ENCODE peak calls at places on chromosome X, in six cellular contexts. D is A549, B is GM12878, P is K562, G is HepG2, Y is upper lobe of left lung. X is an unnamed sample. For H3K4me1, the result is how much of the 10 kb centered on the place peaks cover.

GRCh38 chrX:78314561-78314960 is 12.8 kb downstream of the CYSLTR1 start:
- ATAC-seq in D (no peak), B (peak), P (no peak), G (no peak), Y (peak), X (no peak)

GRCh38 chrX:49892552-49892951 is 13.3 kb downstream of the USP27X start:
- ATAC-seq in D (no peak), B (no peak), P (no peak), G (no peak), Y (no peak), X (no peak)

GRCh38 chrX:136759968-136760367 is 20.8 kb downstream of the ARHGEF6 start:
- ATAC-seq in D (no peak), B (peak), P (peak), G (no peak), Y (no peak), X (no peak)

GRCh38 chrX:9416562-9417319 is 48.1 kb upstream of the TBL1X start:
- ATAC-seq in D (no peak), B (no peak), P (no peak), G (no peak), Y (no peak), X (peak)

GRCh38 chrX:48472851-48473717 is 2.9 kb upstream of the FTSJ1 start:
- ATAC-seq in D (no peak), B (no peak), P (no peak), G (no peak), Y (no peak), X (no peak)

GRCh38 chrX:49198540-49199314 is 1.3 kb downstream of the SYP start:
- ATAC-seq in D (no peak), B (no peak), P (no peak), G (no peak), Y (no peak), X (no peak)

GRCh38 chrX:39140581-39140980 is 339.3 kb downstream of the MID1IP1 start:
- ATAC-seq in D (no peak), B (no peak), P (no peak), G (no peak), Y (no peak), X (no peak)

GRCh38 chrX:55619547-55619946 is 3.7 kb upstream of the FOXR2 start:
- ATAC-seq in D (no peak), B (no peak), P (no peak), G (no peak), Y (no peak), X (no peak)

GRCh38 chrX:150623583-150623982 is 55.2 kb downstream of the MTM1 start:
- ATAC-seq in D (no peak), B (no peak), P (no peak), G (no peak), Y (no peak), X (no peak)

GRCh38 chrX:42824541-42824940 is 46.6 kb upstream of the PPP1R2C start:
- ATAC-seq in D (no peak), B (no peak), P (no peak), G (no peak), Y (no peak), X (no peak)

GRCh38 chrX:37943554-37943953 is 62.8 kb upstream of the SYTL5 start:
- ATAC-seq in D (no peak), B (no peak), P (no peak), G (no peak), Y (no peak), X (no peak)

DNA sequence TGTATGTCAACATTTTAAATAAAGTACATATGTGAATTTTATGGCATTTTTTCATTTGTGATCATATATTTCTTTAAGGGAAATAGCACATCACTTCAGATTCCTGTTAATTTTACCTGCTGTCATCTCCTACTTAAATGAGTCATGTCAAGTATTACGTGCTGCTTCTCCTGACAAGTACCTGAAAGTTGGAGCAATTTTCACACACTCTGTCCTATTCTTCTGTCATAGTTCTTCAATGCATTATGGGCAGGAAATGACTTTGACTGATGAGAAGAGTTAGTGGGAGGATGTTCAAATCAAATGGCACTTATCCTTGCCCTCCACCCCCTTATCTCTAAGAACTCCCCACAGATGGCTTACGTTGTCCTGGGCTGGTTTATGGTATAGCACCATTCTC is 64.2 kb upstream of the SYTL5 start:
- ATAC-seq in D (no peak), B (no peak), P (no peak), G (no peak), Y (no peak), X (no peak)
- H3K4me1 ChIP-seq in D (under half), B (under half), P (under half), G (under half), Y (under half), X (under half)

GRCh38 chrX:2679534-2680485 is 11.3 kb upstream of the CD99 start:
- ATAC-seq in D (no peak), B (no peak), P (no peak), G (no peak), Y (no peak), X (no peak)

GRCh38 chrX:2680486-2681348 is 10.4 kb upstream of the CD99 start:
- ATAC-seq in D (no peak), B (no peak), P (no peak), G (no peak), Y (no peak), X (no peak)

GRCh38 chrX:2676794-2677675 is 14.1 kb upstream of the CD99 start:
- ATAC-seq in D (peak), B (no peak), P (no peak), G (no peak), Y (no peak), X (no peak)

GRCh38 chrX:2677764-2678163 is 13.3 kb upstream of the CD99 start:
- ATAC-seq in D (peak), B (no peak), P (peak), G (peak), Y (peak), X (peak)

DNA sequence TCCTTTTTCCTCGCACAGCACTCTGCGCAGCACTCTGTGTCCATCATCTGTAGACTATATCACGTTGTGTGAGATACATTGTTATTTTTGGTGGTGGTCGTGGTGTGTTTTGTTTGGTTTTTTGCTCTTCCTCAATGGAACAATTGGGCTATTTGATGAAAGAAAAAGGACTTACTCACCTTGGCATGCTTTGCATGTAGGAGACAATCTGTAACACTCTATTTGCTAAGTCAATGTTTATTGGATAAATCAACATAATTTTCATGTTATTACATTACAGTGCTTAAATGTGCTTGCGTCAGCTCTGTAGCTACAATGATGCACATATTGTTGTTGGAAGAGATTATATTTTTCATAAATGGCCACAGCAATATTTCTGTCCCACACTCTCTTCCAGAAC is 12.5 kb upstream of the CD99 start:
- ATAC-seq in D (no peak), B (no peak), P (no peak), G (no peak), Y (no peak), X (no peak)
- H3K27ac ChIP-seq in D (peak), B (no peak), P (no peak), G (no peak), Y (no peak), X (no peak)

GRCh38 chrX:53045002-53045401 is 3.6 kb upstream of the GPR173 start:
- ATAC-seq in D (no peak), B (no peak), P (no peak), G (no peak), Y (no peak), X (no peak)

GRCh38 chrX:53049127-53049517 is 533 bp downstream of the GPR173 start:
- ATAC-seq in D (no peak), B (no peak), P (no peak), G (no peak), Y (no peak), X (no peak)

GRCh38 chrX:53050841-53051240 is 2.3 kb downstream of the GPR173 start:
- ATAC-seq in D (no peak), B (no peak), P (no peak), G (no peak), Y (no peak), X (no peak)

GRCh38 chrX:53047228-53047627 is 1.4 kb upstream of the GPR173 start:
- ATAC-seq in D (peak), B (no peak), P (no peak), G (no peak), Y (no peak), X (no peak)

GRCh38 chrX:53048169-53049126 is at the start of gene GPR173:
- ATAC-seq in D (no peak), B (no peak), P (no peak), G (no peak), Y (peak), X (peak)
- TF ChIP-seq EP300 in D (no peak), B (no peak), P (no peak), G (no peak), Y (no peak), X (no peak)

DNA sequence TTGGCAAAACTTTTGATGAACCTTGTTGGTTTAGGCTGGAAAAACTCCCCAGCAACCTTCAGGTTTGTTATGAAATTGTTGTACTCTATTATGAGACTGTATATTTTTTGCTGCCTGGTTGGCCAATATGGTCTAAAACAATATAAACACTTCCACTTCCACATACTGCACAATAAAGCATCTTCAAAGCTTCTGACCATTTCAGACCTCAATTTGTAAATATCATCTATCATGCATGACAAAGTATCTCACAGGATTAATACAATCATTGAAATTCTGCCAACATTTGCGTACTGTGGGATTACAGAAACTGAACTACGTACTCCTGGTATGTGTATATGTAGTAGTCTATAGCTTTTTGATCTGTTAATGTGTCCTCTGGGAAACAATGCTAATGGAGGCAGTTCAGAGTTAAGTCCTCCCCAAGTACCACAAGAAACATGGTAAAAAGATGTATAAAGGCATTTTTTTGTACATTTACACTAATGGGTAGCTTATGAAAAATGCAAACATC is 40.4 kb downstream of the GPC4 start:
- ATAC-seq in D (no peak), B (peak), P (no peak), G (no peak), Y (no peak), X (no peak)
- H3K4me1 ChIP-seq in D (under half), B (under half), P (under half), G (under half), Y (under half), X (half or more)

GRCh38 chrX:154039577-154039976 is 19.9 kb upstream of the IRAK1 start:
- ATAC-seq in D (no peak), B (no peak), P (no peak), G (no peak), Y (no peak), X (no peak)

GRCh38 chrX:154043003-154043402 is 23.3 kb upstream of the IRAK1 start:
- ATAC-seq in D (no peak), B (no peak), P (no peak), G (no peak), Y (no peak), X (peak)

GRCh38 chrX:154040307-154040756 is 20.6 kb upstream of the IRAK1 start:
- ATAC-seq in D (peak), B (peak), P (peak), G (peak), Y (peak), X (peak)

GRCh38 chrX:154037754-154038153 is 18.1 kb upstream of the IRAK1 start:
- ATAC-seq in D (no peak), B (no peak), P (no peak), G (peak), Y (no peak), X (no peak)

DNA sequence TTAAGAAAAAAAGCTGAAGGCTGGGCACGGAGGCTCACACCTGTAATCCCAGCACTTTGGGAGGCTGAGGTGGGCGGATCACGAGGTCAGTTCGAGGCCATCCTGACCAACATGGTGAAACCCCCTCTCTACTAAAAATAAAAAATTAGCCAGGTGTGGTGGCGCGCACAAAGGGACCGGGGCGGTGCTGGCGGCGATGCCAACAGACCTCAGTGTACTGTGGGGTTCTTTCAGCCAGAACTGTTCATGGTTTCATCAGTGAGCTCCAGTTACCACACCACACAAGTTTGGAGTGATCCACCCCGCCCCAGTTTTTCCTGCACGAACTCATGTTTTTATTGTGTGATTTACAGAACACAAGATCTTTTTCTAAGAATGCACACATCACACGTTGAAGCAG is 21.2 kb upstream of the IRAK1 start:
- ATAC-seq in D (no peak), B (peak), P (no peak), G (no peak), Y (no peak), X (no peak)
- H3K27ac ChIP-seq in D (peak), B (no peak), P (no peak), G (peak), Y (peak), X (peak)

GRCh38 chrX:74534569-74535038 is 79.8 kb downstream of the RLIM start:
- ATAC-seq in D (no peak), B (peak), P (no peak), G (no peak), Y (no peak), X (no peak)

GRCh38 chrX:74537011-74537390 is 77.4 kb downstream of the RLIM start:
- ATAC-seq in D (no peak), B (no peak), P (no peak), G (no peak), Y (no peak), X (peak)

GRCh38 chrX:74535211-74535621 is 79.2 kb downstream of the RLIM start:
- ATAC-seq in D (peak), B (peak), P (peak), G (peak), Y (no peak), X (peak)

GRCh38 chrX:74535633-74536141 is 78.7 kb downstream of the RLIM start:
- ATAC-seq in D (peak), B (peak), P (peak), G (peak), Y (peak), X (peak)

DNA sequence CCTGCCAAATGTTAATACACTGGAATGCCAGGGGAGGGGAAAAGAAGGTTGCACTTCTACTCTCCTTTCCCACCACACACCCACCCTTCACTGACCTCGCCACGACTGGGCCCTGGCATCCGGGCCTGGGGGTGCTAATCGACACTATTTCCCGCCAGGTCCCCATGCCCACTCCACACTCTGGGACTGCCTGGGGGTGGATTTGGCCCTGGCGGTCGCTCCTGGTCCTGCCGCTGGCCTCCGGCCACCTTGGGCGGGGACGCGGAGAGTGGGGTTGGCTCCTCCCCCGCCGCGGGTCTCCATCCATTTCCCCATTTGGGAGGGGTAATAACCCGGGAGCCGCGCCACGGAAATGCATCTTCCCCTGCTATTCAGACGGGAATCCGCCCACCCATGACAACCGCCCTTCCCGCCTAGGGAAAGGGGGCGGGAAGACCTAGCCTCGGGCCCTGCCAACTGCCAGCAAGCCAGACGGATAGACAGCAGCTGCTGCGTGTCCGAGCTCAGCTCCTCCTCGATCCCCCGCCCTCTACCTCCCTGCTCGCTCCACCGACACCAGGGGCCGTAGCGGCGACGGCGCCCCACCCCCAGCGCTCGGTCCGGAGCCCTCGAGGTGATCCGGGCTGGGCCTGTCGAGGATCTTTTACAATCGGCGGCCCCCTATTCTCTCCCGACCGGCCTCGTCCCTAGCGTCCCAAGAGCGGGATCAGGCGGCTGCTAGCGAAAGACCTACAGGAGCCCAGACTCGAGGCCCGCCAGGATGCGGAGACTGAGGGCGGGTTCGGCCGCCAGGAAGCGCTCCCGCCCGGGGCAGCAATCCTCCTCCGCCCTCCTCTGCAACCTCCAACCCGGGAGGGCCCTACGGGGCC is 78.0 kb downstream of the RLIM start:
- ATAC-seq in D (peak), B (peak), P (peak), G (peak), Y (peak), X (peak)
- TF ChIP-seq EP300 in D (no peak), B (no peak), P (no peak), G (no peak), Y (no peak), X (no peak)

GRCh38 chrX:154729439-154729838 is 21.4 kb downstream of the GAB3 start:
- ATAC-seq in D (no peak), B (no peak), P (no peak), G (no peak), Y (no peak), X (no peak)
- H3K4me1 ChIP-seq in D (under half), B (under half), P (under half), G (under half), Y (half or more), X (half or more)

X was measured in gastroesophageal sphincter.